ENCODE peak calls at places on chromosomes 11 and 22, in eight cellular contexts. P is body of pancreas, D is AML-193, G is endothelial cell of umbilical vein, H is NCI-H748 treated with DMSO at 0.1 percent for 48 hours, S is osteocyte, K is HAP-1, T is left ventricle myocardium superior. X is an unnamed sample.
A peak's percentile ranks its signal among the peaks of the same experiment; 100 is the strongest.

GRCh38 chr11:14578551-14578956 is 58.4 kb upstream of the PSMA1 start:
- DNase-seq in P (no peak), D (peak; percentile 94), G (peak; percentile 87), H (peak; percentile 53), S (no peak), K (no peak), T (no peak), X (peak; percentile 31)

GRCh38 chr11:65260756-65261590 is 789 bp upstream of the POLA2 start:
- DNase-seq in P (no peak), D (no peak), G (no peak), H (no peak), S (no peak), K (no peak), T (no peak), X (no peak)

GRCh38 chr11:371716-372590 is 2.7 kb downstream of the B4GALNT4 start:
- DNase-seq in P (no peak), D (no peak), G (no peak), H (no peak), S (no peak), K (no peak), T (no peak), X (no peak)

GRCh38 chr11:68354181-68354872 is 41.9 kb downstream of the LRP5 start:
- DNase-seq in P (peak; percentile 79), D (no peak), G (peak; percentile 44), H (no peak), S (peak; percentile 94), K (no peak), T (peak; percentile 92), X (peak; percentile 94)

GRCh38 chr11:130323452-130324448 is 9.0 kb upstream of the ZBTB44 start:
- DNase-seq in P (no peak), D (no peak), G (no peak), H (no peak), S (no peak), K (no peak), T (no peak), X (no peak)

GRCh38 chr11:67372232-67372992 is 986 bp downstream of the CLCF1 start:
- DNase-seq in P (no peak), D (no peak), G (no peak), H (no peak), S (no peak), K (peak; percentile 67), T (peak; percentile 67), X (no peak)

GRCh38 chr11:1882265-1883238 is 9.1 kb downstream of the PRR33 start:
- DNase-seq in P (peak; percentile 85), D (peak; percentile 48), G (peak; percentile 60), H (peak; percentile 40), S (peak; percentile 92), K (peak; percentile 92), T (peak; percentile 92), X (peak; percentile 88)

GRCh38 chr11:62438641-62439040 is 19.8 kb downstream of the SCGB1A1 start:
- DNase-seq in P (no peak), D (no peak), G (no peak), H (no peak), S (no peak), K (no peak), T (no peak), X (no peak)

GRCh38 chr11:6055569-6055968 is 25.0 kb upstream of the OR56A1 start:
- DNase-seq in P (no peak), D (no peak), G (no peak), H (no peak), S (no peak), K (no peak), T (no peak), X (no peak)

GRCh38 chr11:86669424-86669823 is 3.0 kb downstream of the ME3 start:
- DNase-seq in P (no peak), D (no peak), G (no peak), H (no peak), S (no peak), K (no peak), T (no peak), X (no peak)

GRCh38 chr22:46262449-46263207 is 515 bp downstream of the PKDREJ start:
- DNase-seq in P (peak; percentile 55), D (no peak), G (peak; percentile 53), H (no peak), S (no peak), K (no peak), T (peak; percentile 86), X (no peak)

GRCh38 chr22:46918197-46918596 is 155.7 kb downstream of the TBC1D22A start:
- DNase-seq in P (no peak), D (no peak), G (no peak), H (no peak), S (peak; percentile 56), K (no peak), T (no peak), X (no peak)

GRCh38 chr11:27385245-27385644 is 22.2 kb upstream of the CCDC34 start:
- DNase-seq in P (no peak), D (no peak), G (peak; percentile 14), H (no peak), S (no peak), K (no peak), T (no peak), X (no peak)

GRCh38 chr11:8258771-8259170 is 4.9 kb downstream of the LMO1 start:
- DNase-seq in P (peak; percentile 9), D (peak; percentile 14), G (no peak), H (no peak), S (no peak), K (no peak), T (peak; percentile 18), X (no peak)

GRCh38 chr11:111379500-111380136 is 543 bp upstream of the POU2AF1 start:
- DNase-seq in P (no peak), D (no peak), G (no peak), H (no peak), S (no peak), K (no peak), T (no peak), X (no peak)

GRCh38 chr11:58867556-58867955 is 23.1 kb upstream of the GLYATL2 start:
- DNase-seq in P (no peak), D (no peak), G (no peak), H (no peak), S (no peak), K (no peak), T (no peak), X (no peak)

GRCh38 chr22:39171623-39172264 is 19.3 kb upstream of the CBX7 start:
- DNase-seq in P (no peak), D (no peak), G (no peak), H (no peak), S (no peak), K (no peak), T (no peak), X (no peak)

X was measured in Calu3.